ENCODE peak calls at places on chromosome 14, in eight cellular contexts. H is foreskin fibroblast, G is right atrium auricular region, C is ovary, U is IMR-90, Q is tibial nerve, Z is fibroblast of mammary gland, D is choroid plexus epithelial cell. T is an unnamed sample.

GRCh38 chr14:75281691-75282000 is 3.0 kb downstream of the FOS start:
- DNase-seq in H (no peak), G (no peak), C (no peak), U (no peak), Q (no peak), Z (no peak), D (no peak), T (no peak)

GRCh38 chr14:76377675-76378074 is 1.7 kb downstream of the ESRRB start:
- DNase-seq in H (no peak), G (no peak), C (no peak), U (no peak), Q (no peak), Z (no peak), D (no peak), T (no peak)

GRCh38 chr14:95980402-95980801 is 58.8 kb upstream of the C14orf132 start:
- DNase-seq in H (no peak), G (no peak), C (no peak), U (no peak), Q (no peak), Z (no peak), D (no peak), T (no peak)

GRCh38 chr14:70567791-70568190 is 32.7 kb downstream of the MED6 start:
- DNase-seq in H (peak), G (no peak), C (no peak), U (peak), Q (no peak), Z (peak), D (peak), T (peak)

GRCh38 chr14:29486132-29486531 is 441.5 kb downstream of the PRKD1 start:
- DNase-seq in H (peak), G (no peak), C (no peak), U (no peak), Q (no peak), Z (peak), D (no peak), T (no peak)

GRCh38 chr14:45664668-45665356 is 411.8 kb upstream of the MIS18BP1 start:
- DNase-seq in H (no peak), G (no peak), C (no peak), U (no peak), Q (no peak), Z (no peak), D (no peak), T (no peak)

GRCh38 chr14:55245657-55246268 is 25.5 kb upstream of the FBXO34 start:
- DNase-seq in H (no peak), G (no peak), C (no peak), U (peak), Q (no peak), Z (peak), D (peak), T (peak)

GRCh38 chr14:54935958-54936357 is 33.3 kb upstream of the GCH1 start:
- DNase-seq in H (peak), G (no peak), C (no peak), U (peak), Q (no peak), Z (peak), D (peak), T (peak)

GRCh38 chr14:100838493-100839440 is 12.8 kb downstream of the MEG3 start:
- DNase-seq in H (peak), G (no peak), C (no peak), U (peak), Q (no peak), Z (peak), D (no peak), T (no peak)

GRCh38 chr14:59187802-59188460 is 536 bp upstream of the DAAM1 start:
- DNase-seq in H (no peak), G (peak), C (peak), U (no peak), Q (peak), Z (no peak), D (no peak), T (no peak)

GRCh38 chr14:99040047-99040446 is 231.9 kb downstream of the BCL11B start:
- DNase-seq in H (no peak), G (no peak), C (no peak), U (no peak), Q (no peak), Z (no peak), D (no peak), T (no peak)

GRCh38 chr14:93005135-93005813 is 82.3 kb downstream of the CHGA start:
- DNase-seq in H (no peak), G (no peak), C (no peak), U (no peak), Q (no peak), Z (no peak), D (no peak), T (no peak)

GRCh38 chr14:72075649-72076334 is 143.6 kb downstream of the RGS6 start:
- DNase-seq in H (no peak), G (no peak), C (no peak), U (no peak), Q (no peak), Z (no peak), D (no peak), T (no peak)

GRCh38 chr14:36057452-36058142 is 118.9 kb downstream of the PTCSC3 start:
- DNase-seq in H (no peak), G (no peak), C (no peak), U (no peak), Q (no peak), Z (peak), D (peak), T (no peak)

GRCh38 chr14:56087824-56088571 is 30.2 kb upstream of the PELI2 start:
- DNase-seq in H (no peak), G (no peak), C (no peak), U (no peak), Q (no peak), Z (peak), D (no peak), T (no peak)

GRCh38 chr14:96588410-96589249 is 86.4 kb downstream of the PAPOLA start:
- DNase-seq in H (no peak), G (peak), C (no peak), U (no peak), Q (no peak), Z (no peak), D (no peak), T (no peak)

GRCh38 chr14:93301821-93302447 is 30.9 kb downstream of the BTBD7 start:
- DNase-seq in H (no peak), G (no peak), C (no peak), U (no peak), Q (no peak), Z (no peak), D (peak), T (no peak)

GRCh38 chr14:99763527-99764221 is 29.5 kb upstream of the EML1 start:
- DNase-seq in H (no peak), G (no peak), C (no peak), U (no peak), Q (no peak), Z (no peak), D (no peak), T (no peak)

DNA sequence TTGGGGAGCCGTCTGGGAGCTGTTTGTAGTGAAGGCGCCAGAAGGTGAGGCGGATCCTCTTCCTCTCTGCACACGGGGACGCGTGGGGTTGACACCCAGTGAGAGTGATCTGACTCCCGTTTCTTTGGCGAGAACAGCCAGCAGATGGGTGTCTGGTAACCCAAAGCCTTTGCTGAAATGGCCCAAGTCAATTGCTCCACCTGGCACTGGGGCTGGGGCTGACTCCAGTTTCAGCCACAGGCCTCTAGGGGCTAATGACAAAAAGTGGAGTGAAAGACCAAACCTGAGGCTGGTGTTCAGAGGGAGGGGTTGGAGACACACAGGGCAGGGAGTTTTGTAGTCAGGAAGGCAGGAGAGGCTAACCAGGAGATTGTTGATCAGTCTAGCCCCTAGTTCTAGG is 87.0 kb downstream of the FRMD6 start:
- DNase-seq in H (no peak), G (no peak), C (no peak), U (no peak), Q (no peak), Z (no peak), D (no peak), T (no peak)
- TF ChIP-seq CTCF in H (no peak), G (no peak), C (no peak), U (no peak), Q (no peak), Z (no peak), D (no peak), T (no peak)

GRCh38 chr14:51880810-51881580 is 20.6 kb downstream of the GNG2 start:
- DNase-seq in H (no peak), G (no peak), C (peak), U (no peak), Q (no peak), Z (peak), D (peak), T (peak)
- H3K4me3 ChIP-seq in H (no peak), G (no peak), C (no peak), U (no peak), Q (no peak), Z (no peak), D (no peak), T (no peak)

DNA sequence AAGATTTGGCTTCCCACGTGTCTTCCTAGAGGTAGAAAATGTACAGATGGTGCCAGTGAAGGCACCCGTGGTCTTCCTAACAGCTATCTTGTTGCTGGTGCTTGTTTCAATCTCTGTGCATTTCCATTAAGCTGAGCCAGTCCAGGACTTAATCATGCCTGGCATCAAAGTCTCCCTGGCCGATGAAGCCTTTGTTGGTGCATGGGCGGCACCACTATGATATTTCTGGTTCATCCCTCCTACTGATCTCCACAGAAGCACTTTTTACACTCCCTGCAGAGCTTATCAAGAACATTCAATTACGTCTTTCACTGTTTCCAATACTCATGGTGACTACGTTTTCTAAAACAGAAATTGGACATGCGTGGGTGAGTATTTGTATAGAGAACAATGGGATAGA is 128.4 kb downstream of the TTC8 start:
- DNase-seq in H (no peak), G (no peak), C (no peak), U (no peak), Q (no peak), Z (no peak), D (no peak), T (no peak)
- TF ChIP-seq CTCF in H (no peak), G (no peak), C (no peak), U (no peak), Q (no peak), Z (no peak), D (no peak), T (no peak)

GRCh38 chr14:23056956-23057756 is at the start of gene CDH24:
- DNase-seq in H (peak), G (no peak), C (peak), U (peak), Q (peak), Z (peak), D (peak), T (peak)
- H3K4me3 ChIP-seq in H (peak), G (peak), C (peak), U (peak), Q (peak), Z (peak), D (peak), T (peak)